ENCODE peak calls at places on chromosomes 13 and 19, in five cellular contexts. V is cardiac muscle cell, G is GM23248, D is ascending aorta, S is GM23338. Q is an unnamed sample.

GRCh38 chr19:20167020-20167644 is at the start of gene ZNF486:
- DNase-seq in G (peak; percentile 99), S (peak; percentile 100), D (peak; percentile 92), V (peak; percentile 98), Q (peak; percentile 91)

GRCh38 chr19:48588670-48589399 is 17.7 kb upstream of the SPACA4 start:
- DNase-seq in S (peak; percentile 97), V (peak; percentile 93), D (peak; percentile 40), G (peak; percentile 94), Q (peak; percentile 97)

GRCh38 chr13:30865131-30866009 is 40.7 kb upstream of the MEDAG start:
- DNase-seq in V (peak; percentile 90), D (no peak), G (peak; percentile 97), S (peak; percentile 90), Q (peak; percentile 87)

GRCh38 chr19:4870025-4870700 is 2.7 kb upstream of the PLIN3 start:
- DNase-seq in V (no peak), D (no peak), G (peak; percentile 97), S (peak; percentile 37), Q (peak; percentile 95)

GRCh38 chr19:33781996-33782395 is 14.7 kb upstream of the KCTD15 start:
- DNase-seq in D (no peak), V (no peak), G (peak; percentile 64), S (no peak), Q (peak; percentile 92)

GRCh38 chr19:16594131-16594586 is 21.9 kb upstream of the SLC35E1 start:
- DNase-seq in D (no peak), S (no peak), G (no peak), V (no peak), Q (peak; percentile 62)

GRCh38 chr19:21460686-21461085 is 44.7 kb upstream of the ZNF429 start:
- DNase-seq in V (no peak), D (no peak), G (no peak), S (no peak), Q (no peak)

GRCh38 chr13:44575741-44576395 is at the start of gene TSC22D1:
- DNase-seq in S (peak; percentile 56), D (no peak), G (peak; percentile 74), V (peak; percentile 57), Q (peak; percentile 82)

GRCh38 chr19:615619-616018 is 17.7 kb downstream of the POLRMT start:
- DNase-seq in G (no peak), V (no peak), D (no peak), S (peak; percentile 65), Q (peak; percentile 89)

GRCh38 chr13:95002126-95002525 is 289.8 kb upstream of the SOX21 start:
- DNase-seq in D (no peak), V (no peak), S (peak; percentile 45), G (no peak), Q (no peak)

GRCh38 chr13:21777813-21778212 is 106.9 kb downstream of the FGF9 start:
- DNase-seq in V (no peak), G (no peak), D (no peak), S (no peak), Q (no peak)

GRCh38 chr13:73228546-73228945 is 169.7 kb downstream of the KLF5 start:
- DNase-seq in S (no peak), V (no peak), G (peak; percentile 33), D (no peak), Q (peak; percentile 44)

GRCh38 chr13:41976491-41976890 is 15.6 kb upstream of the VWA8 start:
- DNase-seq in D (no peak), G (no peak), S (peak; percentile 62), V (no peak), Q (no peak)

GRCh38 chr13:72141845-72142470 is 275.0 kb upstream of the DACH1 start:
- DNase-seq in G (no peak), D (no peak), V (no peak), S (no peak), Q (no peak)

GRCh38 chr13:84037937-84038464 is 155.7 kb upstream of the SLITRK1 start:
- DNase-seq in V (no peak), D (no peak), G (no peak), S (no peak), Q (peak; percentile 8)

GRCh38 chr19:42965204-42965603 is 28.2 kb upstream of the PSG7 start:
- DNase-seq in S (no peak), V (no peak), D (no peak), G (peak; percentile 79), Q (no peak)

GRCh38 chr13:52786747-52787146 is 47.1 kb upstream of the CNMD start:
- DNase-seq in D (no peak), G (no peak), V (no peak), S (no peak), Q (no peak)

GRCh38 chr13:40933508-40933907 is 85.6 kb downstream of the ELF1 start:
- DNase-seq in G (no peak), D (no peak), V (no peak), S (no peak), Q (no peak)

GRCh38 chr13:50129923-50130685 is 114.9 kb downstream of the KCNRG start:
- DNase-seq in G (peak; percentile 78), V (peak; percentile 35), S (peak; percentile 73), D (no peak), Q (peak; percentile 95)

GRCh38 chr13:64305246-64305645 is 2889.6 kb upstream of the PCDH20 start:
- DNase-seq in V (no peak), D (no peak), S (no peak), G (no peak), Q (no peak)

GRCh38 chr13:114142640-114143490 is 10.4 kb upstream of the RASA3 start:
- DNase-seq in V (no peak), G (no peak), D (no peak), S (no peak), Q (no peak)

GRCh38 chr19:6236310-6237291 is 43.2 kb downstream of the MLLT1 start:
- DNase-seq in V (no peak), S (peak; percentile 34), G (no peak), D (no peak), Q (peak; percentile 62)

GRCh38 chr13:29566864-29567263 is 28.6 kb downstream of the SLC7A1 start:
- DNase-seq in G (no peak), D (no peak), S (no peak), V (peak; percentile 8), Q (no peak)

GRCh38 chr13:61286148-61286745 is 129.4 kb downstream of the PCDH20 start:
- DNase-seq in V (peak; percentile 3), D (no peak), S (peak; percentile 66), G (no peak), Q (no peak)

GRCh38 chr13:114043421-114044053 is 69.7 kb upstream of the C13orf46 start:
- DNase-seq in S (peak; percentile 56), G (peak; percentile 85), V (no peak), D (peak; percentile 55), Q (peak; percentile 99)

GRCh38 chr13:106161186-106161585 is 374.3 kb downstream of the EFNB2 start:
- DNase-seq in S (no peak), V (no peak), D (no peak), G (peak; percentile 14), Q (no peak)

GRCh38 chr13:24741016-24741662 is 22.8 kb upstream of the RNF17 start:
- DNase-seq in G (peak; percentile 16), D (no peak), V (no peak), S (peak; percentile 39), Q (peak; percentile 83)

GRCh38 chr13:22092791-22093545 is 422.1 kb downstream of the FGF9 start:
- DNase-seq in G (peak; percentile 66), S (no peak), D (no peak), V (no peak), Q (no peak)

DNA sequence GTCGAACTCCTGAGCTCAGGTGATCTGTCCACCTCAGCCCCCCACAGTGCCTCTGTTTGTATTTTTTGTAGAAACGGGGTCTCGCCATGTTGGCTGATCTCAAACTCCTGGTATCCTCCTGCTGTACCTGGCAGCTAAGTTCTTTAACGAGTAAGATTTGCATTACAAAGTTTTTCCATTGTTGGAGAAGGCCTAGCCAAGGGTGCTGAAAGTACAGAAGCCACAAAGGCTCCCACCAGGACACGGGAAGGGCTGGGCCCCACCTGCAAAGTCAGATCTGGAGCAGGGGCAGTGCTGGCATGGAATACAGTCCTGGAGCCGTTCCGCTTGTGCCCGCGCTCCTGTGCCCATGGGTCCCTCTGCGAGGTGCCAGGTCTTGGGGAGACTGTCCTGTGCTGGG is 12.1 kb downstream of the FZR1 start:
- DNase-seq in V (no peak), D (no peak), G (no peak), S (peak; percentile 61), Q (no peak)
- H3K27ac ChIP-seq in V (no peak overlapping the region), D (no peak overlapping the region), G (no peak overlapping the region), S (peak overlapping the region; percentile 12), Q (no peak overlapping the region)

GRCh38 chr19:38250428-38250820 is 5.8 kb downstream of the PPP1R14A start:
- DNase-seq in V (no peak), G (no peak), S (no peak), D (no peak), Q (peak; percentile 29)

GRCh38 chr19:38247126-38247525 is 9.0 kb downstream of the PPP1R14A start:
- DNase-seq in V (no peak), G (peak; percentile 55), S (no peak), D (no peak), Q (peak; percentile 25)

GRCh38 chr19:38248421-38248820 is 7.8 kb downstream of the PPP1R14A start:
- DNase-seq in V (no peak), D (no peak), G (no peak), S (no peak), Q (no peak)

GRCh38 chr19:38245826-38246498 is 10.2 kb downstream of the PPP1R14A start:
- DNase-seq in V (no peak), S (no peak), G (peak; percentile 60), D (no peak), Q (peak; percentile 73)

GRCh38 chr19:38247734-38248268 is 8.4 kb downstream of the PPP1R14A start:
- DNase-seq in G (peak; percentile 41), D (no peak), S (no peak), V (no peak), Q (peak; percentile 15)
- H3K27ac ChIP-seq in G (no peak overlapping the region), D (peak overlapping the region; percentile 90), S (no peak overlapping the region), V (no peak overlapping the region), Q (no peak overlapping the region)

DNA sequence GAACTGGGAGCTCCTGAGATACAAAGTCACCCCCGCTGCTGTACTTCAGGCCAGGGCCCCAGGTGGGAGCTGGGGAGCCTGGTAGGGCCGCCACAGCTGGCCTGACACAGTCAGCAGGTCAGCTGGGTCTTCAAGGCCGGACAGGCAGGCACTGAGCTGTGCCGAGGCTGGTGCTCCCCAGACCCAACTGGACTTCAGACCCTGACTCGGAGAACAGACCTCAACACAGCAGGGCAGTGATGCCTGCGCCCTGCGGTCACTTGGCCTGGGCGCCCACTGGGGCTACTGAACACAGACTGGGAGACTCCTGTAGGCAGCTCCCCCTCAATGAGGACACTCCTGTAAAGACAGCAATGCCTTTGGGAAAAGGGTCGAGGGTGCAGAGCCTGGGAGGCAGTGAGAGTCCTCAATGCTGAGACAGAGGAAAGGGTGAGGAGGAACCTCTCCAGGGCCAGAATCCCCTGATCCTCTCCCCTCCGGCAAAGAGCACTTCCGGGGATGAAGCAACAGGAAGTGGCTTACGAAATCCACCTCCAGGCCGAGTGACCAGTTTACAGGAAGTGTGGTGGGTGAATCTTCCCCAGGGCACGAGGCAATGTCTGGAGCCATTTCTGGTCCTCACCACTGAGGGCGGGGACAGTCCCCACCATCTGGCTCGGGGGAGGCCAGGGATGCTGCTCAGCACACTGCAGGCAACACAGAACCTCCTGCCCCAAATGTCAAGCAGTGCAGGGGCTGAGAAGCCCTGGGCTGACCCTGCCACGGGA is 40.8 kb upstream of the ISYNA1 start:
- DNase-seq in D (no peak), G (peak; percentile 93), V (no peak), S (no peak), Q (peak; percentile 96)
- H3K27ac ChIP-seq in D (peak overlapping the region; percentile 76), G (peak overlapping the region; percentile 87), V (no peak overlapping the region), S (no peak overlapping the region), Q (peak overlapping the region; percentile 89)

GRCh38 chr19:45489216-45489855 is 7.5 kb downstream of the RTN2 start:
- DNase-seq in G (no peak), V (no peak), S (no peak), D (no peak), Q (no peak)
- H3K27ac ChIP-seq in G (no peak overlapping the region), V (no peak overlapping the region), S (no peak overlapping the region), D (no peak overlapping the region), Q (no peak overlapping the region)

GRCh38 chr13:109938255-109938936 is 152.0 kb upstream of the IRS2 start:
- DNase-seq in G (peak; percentile 91), S (no peak), V (no peak), D (no peak), Q (no peak)
- H3K27ac ChIP-seq in G (no peak overlapping the region), S (no peak overlapping the region), V (no peak overlapping the region), D (peak overlapping the region; percentile 17), Q (no peak overlapping the region)